ENCODE peak calls at places on chromosome 9, in five cellular contexts. One of them, this sample, is unnamed.

GRCh38 chr9:135267410-135267809 is 179.9 kb downstream of the OLFM1 start:
- DNase-seq in GM13976: no peak
- DNase-seq in RWPE1: no peak
- DNase-seq in progenitor cell of endocrine pancreas: no peak
- DNase-seq in HFFc6: no peak
- DNase-seq in this sample: no peak

GRCh38 chr9:134191455-134192209 is 27.3 kb upstream of the RNU6ATAC start:
- DNase-seq in progenitor cell of endocrine pancreas: no peak
- DNase-seq in RWPE1: no peak
- DNase-seq in HFFc6: no peak
- DNase-seq in GM13976: no peak
- DNase-seq in this sample: no peak

GRCh38 chr9:120431268-120431667 is 148.7 kb downstream of the CDK5RAP2 start:
- DNase-seq in GM13976: no peak
- DNase-seq in progenitor cell of endocrine pancreas: no peak
- DNase-seq in HFFc6: no peak
- DNase-seq in RWPE1: no peak
- DNase-seq in this sample: no peak

GRCh38 chr9:108057421-108058136 is 568.0 kb upstream of the KLF4 start:
- DNase-seq in GM13976: no peak
- DNase-seq in progenitor cell of endocrine pancreas: no peak
- DNase-seq in HFFc6: peak
- DNase-seq in RWPE1: peak
- DNase-seq in this sample: no peak

GRCh38 chr9:8666060-8666459 is 866.5 kb upstream of the DMAC1 start:
- DNase-seq in GM13976: no peak
- DNase-seq in progenitor cell of endocrine pancreas: no peak
- DNase-seq in HFFc6: no peak
- DNase-seq in RWPE1: no peak
- DNase-seq in this sample: no peak

GRCh38 chr9:2465921-2466460 is 155.6 kb upstream of the VLDLR start:
- DNase-seq in RWPE1: peak
- DNase-seq in HFFc6: no peak
- DNase-seq in GM13976: peak
- DNase-seq in progenitor cell of endocrine pancreas: no peak
- DNase-seq in this sample: no peak

GRCh38 chr9:120436937-120437592 is 142.9 kb downstream of the CDK5RAP2 start:
- DNase-seq in RWPE1: no peak
- DNase-seq in HFFc6: no peak
- DNase-seq in progenitor cell of endocrine pancreas: no peak
- DNase-seq in GM13976: no peak
- DNase-seq in this sample: no peak

GRCh38 chr9:34686732-34687131 is 4.3 kb downstream of the CCL19 start:
- DNase-seq in RWPE1: no peak
- DNase-seq in GM13976: no peak
- DNase-seq in progenitor cell of endocrine pancreas: no peak
- DNase-seq in HFFc6: no peak
- DNase-seq in this sample: no peak

GRCh38 chr9:106621299-106621920 is 241.6 kb upstream of the ZNF462 start:
- DNase-seq in RWPE1: no peak
- DNase-seq in GM13976: no peak
- DNase-seq in HFFc6: no peak
- DNase-seq in progenitor cell of endocrine pancreas: no peak
- DNase-seq in this sample: no peak

GRCh38 chr9:98034593-98035546 is 21.7 kb upstream of the NANS start:
- DNase-seq in GM13976: peak
- DNase-seq in progenitor cell of endocrine pancreas: peak
- DNase-seq in RWPE1: peak
- DNase-seq in HFFc6: peak
- DNase-seq in this sample: peak

GRCh38 chr9:134234687-134235359 is 70.5 kb upstream of the RNU6ATAC start:
- DNase-seq in RWPE1: no peak
- DNase-seq in progenitor cell of endocrine pancreas: no peak
- DNase-seq in HFFc6: no peak
- DNase-seq in GM13976: no peak
- DNase-seq in this sample: no peak

GRCh38 chr9:73079326-73079725 is 72.3 kb upstream of the ANXA1 start:
- DNase-seq in GM13976: no peak
- DNase-seq in progenitor cell of endocrine pancreas: no peak
- DNase-seq in RWPE1: peak
- DNase-seq in HFFc6: no peak
- DNase-seq in this sample: no peak

GRCh38 chr9:27524236-27524635 is at the start of gene IFNK:
- DNase-seq in RWPE1: no peak
- DNase-seq in GM13976: no peak
- DNase-seq in progenitor cell of endocrine pancreas: no peak
- DNase-seq in HFFc6: no peak
- DNase-seq in this sample: no peak

GRCh38 chr9:114097613-114098020 is 1.5 kb downstream of the KIF12 start:
- DNase-seq in progenitor cell of endocrine pancreas: no peak
- DNase-seq in HFFc6: no peak
- DNase-seq in GM13976: no peak
- DNase-seq in RWPE1: no peak
- DNase-seq in this sample: no peak

GRCh38 chr9:125649315-125649714 is 57.7 kb downstream of the MAPKAP1 start:
- DNase-seq in HFFc6: peak
- DNase-seq in GM13976: no peak
- DNase-seq in RWPE1: peak
- DNase-seq in progenitor cell of endocrine pancreas: no peak
- DNase-seq in this sample: no peak

GRCh38 chr9:130732131-130732530 is 38.6 kb downstream of the EXOSC2 start:
- DNase-seq in GM13976: no peak
- DNase-seq in HFFc6: no peak
- DNase-seq in RWPE1: peak
- DNase-seq in progenitor cell of endocrine pancreas: no peak
- DNase-seq in this sample: no peak

GRCh38 chr9:86202338-86202882 is 57.0 kb downstream of the C9orf153 start:
- DNase-seq in RWPE1: peak
- DNase-seq in GM13976: peak
- DNase-seq in HFFc6: peak
- DNase-seq in progenitor cell of endocrine pancreas: no peak
- DNase-seq in this sample: peak

GRCh38 chr9:121743441-121744001 is 92.1 kb downstream of the DAB2IP start:
- DNase-seq in RWPE1: peak
- DNase-seq in HFFc6: peak
- DNase-seq in progenitor cell of endocrine pancreas: peak
- DNase-seq in GM13976: no peak
- DNase-seq in this sample: no peak

GRCh38 chr9:76526026-76526425 is 67.0 kb downstream of the GCNT1 start:
- DNase-seq in progenitor cell of endocrine pancreas: no peak
- DNase-seq in RWPE1: no peak
- DNase-seq in HFFc6: no peak
- DNase-seq in GM13976: no peak
- DNase-seq in this sample: no peak

GRCh38 chr9:98992885-98993569 is 49.3 kb downstream of the COL15A1 start:
- DNase-seq in progenitor cell of endocrine pancreas: no peak
- DNase-seq in HFFc6: peak
- DNase-seq in RWPE1: no peak
- DNase-seq in GM13976: no peak
- DNase-seq in this sample: no peak

GRCh38 chr9:135220601-135221575 is 133.4 kb downstream of the OLFM1 start:
- DNase-seq in HFFc6: no peak
- DNase-seq in GM13976: no peak
- DNase-seq in RWPE1: no peak
- DNase-seq in progenitor cell of endocrine pancreas: no peak
- DNase-seq in this sample: no peak

GRCh38 chr9:33623658-33624586 is 99.9 kb downstream of the ANKRD18B start:
- DNase-seq in RWPE1: peak
- DNase-seq in progenitor cell of endocrine pancreas: peak
- DNase-seq in HFFc6: peak
- DNase-seq in GM13976: peak
- DNase-seq in this sample: peak

GRCh38 chr9:86741311-86742215 is 205.7 kb downstream of the GAS1 start:
- DNase-seq in progenitor cell of endocrine pancreas: no peak
- DNase-seq in HFFc6: no peak
- DNase-seq in GM13976: no peak
- DNase-seq in RWPE1: peak
- DNase-seq in this sample: no peak

GRCh38 chr9:137129089-137129455 is 9.9 kb upstream of the GRIN1 start:
- DNase-seq in progenitor cell of endocrine pancreas: no peak
- DNase-seq in HFFc6: no peak
- DNase-seq in RWPE1: no peak
- DNase-seq in GM13976: no peak
- DNase-seq in this sample: no peak

GRCh38 chr9:136657975-136658848 is 4.5 kb upstream of the EGFL7 start:
- DNase-seq in RWPE1: no peak
- DNase-seq in GM13976: no peak
- DNase-seq in HFFc6: no peak
- DNase-seq in progenitor cell of endocrine pancreas: no peak
- DNase-seq in this sample: no peak

GRCh38 chr9:134875376-134875775 is 5.2 kb upstream of the FCN2 start:
- DNase-seq in progenitor cell of endocrine pancreas: no peak
- DNase-seq in HFFc6: no peak
- DNase-seq in RWPE1: no peak
- DNase-seq in GM13976: no peak
- DNase-seq in this sample: no peak

GRCh38 chr9:136119259-136120118 is 814 bp upstream of the TMEM250 start:
- DNase-seq in progenitor cell of endocrine pancreas: peak
- DNase-seq in RWPE1: no peak
- DNase-seq in GM13976: no peak
- DNase-seq in HFFc6: peak
- DNase-seq in this sample: no peak

GRCh38 chr9:133505186-133505830 is 19.5 kb downstream of the MYMK start:
- DNase-seq in RWPE1: no peak
- DNase-seq in progenitor cell of endocrine pancreas: no peak
- DNase-seq in GM13976: no peak
- DNase-seq in HFFc6: peak
- DNase-seq in this sample: no peak

GRCh38 chr9:7756088-7756487 is 43.5 kb downstream of the DMAC1 start:
- DNase-seq in GM13976: peak
- DNase-seq in RWPE1: no peak
- DNase-seq in progenitor cell of endocrine pancreas: no peak
- DNase-seq in HFFc6: no peak
- DNase-seq in this sample: no peak

GRCh38 chr9:14678776-14679175 is 14.5 kb downstream of the ZDHHC21 start:
- DNase-seq in GM13976: no peak
- DNase-seq in progenitor cell of endocrine pancreas: no peak
- DNase-seq in HFFc6: no peak
- DNase-seq in RWPE1: no peak
- DNase-seq in this sample: no peak

GRCh38 chr9:115922441-115922840 is 231.2 kb upstream of the PAPPA start:
- DNase-seq in HFFc6: no peak
- DNase-seq in GM13976: no peak
- DNase-seq in progenitor cell of endocrine pancreas: no peak
- DNase-seq in RWPE1: no peak
- DNase-seq in this sample: no peak

GRCh38 chr9:137441289-137441934 is at the start of gene ENTPD8:
- DNase-seq in RWPE1: peak
- DNase-seq in HFFc6: no peak
- DNase-seq in GM13976: peak
- DNase-seq in progenitor cell of endocrine pancreas: peak
- DNase-seq in this sample: peak

GRCh38 chr9:36999728-37000333 is 34.2 kb downstream of the PAX5 start:
- DNase-seq in RWPE1: no peak
- DNase-seq in progenitor cell of endocrine pancreas: no peak
- DNase-seq in HFFc6: no peak
- DNase-seq in GM13976: no peak
- DNase-seq in this sample: no peak
- TF ChIP-seq CTCF in RWPE1: no peak
- TF ChIP-seq CTCF in progenitor cell of endocrine pancreas: no peak
- TF ChIP-seq CTCF in HFFc6: peak
- TF ChIP-seq CTCF in GM13976: peak
- TF ChIP-seq CTCF in this sample: no peak

GRCh38 chr9:127801955-127802575 is 617 bp upstream of the FPGS start:
- DNase-seq in progenitor cell of endocrine pancreas: no peak
- DNase-seq in GM13976: no peak
- DNase-seq in HFFc6: no peak
- DNase-seq in RWPE1: no peak
- DNase-seq in this sample: no peak
- TF ChIP-seq CTCF in progenitor cell of endocrine pancreas: peak
- TF ChIP-seq CTCF in GM13976: no peak
- TF ChIP-seq CTCF in HFFc6: peak
- TF ChIP-seq CTCF in RWPE1: no peak
- TF ChIP-seq CTCF in this sample: no peak

GRCh38 chr9:21060919-21061561 is 16.7 kb downstream of the IFNB1 start:
- DNase-seq in progenitor cell of endocrine pancreas: no peak
- DNase-seq in RWPE1: no peak
- DNase-seq in HFFc6: peak
- DNase-seq in GM13976: no peak
- DNase-seq in this sample: no peak
- TF ChIP-seq CTCF in progenitor cell of endocrine pancreas: no peak
- TF ChIP-seq CTCF in RWPE1: no peak
- TF ChIP-seq CTCF in HFFc6: peak
- TF ChIP-seq CTCF in GM13976: no peak
- TF ChIP-seq CTCF in this sample: no peak

GRCh38 chr9:129026442-129027223 is 1.5 kb downstream of the SH3GLB2 start:
- DNase-seq in progenitor cell of endocrine pancreas: peak
- DNase-seq in RWPE1: peak
- DNase-seq in GM13976: no peak
- DNase-seq in HFFc6: no peak
- DNase-seq in this sample: no peak

GRCh38 chr9:129027224-129027684 is 877 bp downstream of the SH3GLB2 start:
- DNase-seq in RWPE1: no peak
- DNase-seq in progenitor cell of endocrine pancreas: no peak
- DNase-seq in HFFc6: no peak
- DNase-seq in GM13976: no peak
- DNase-seq in this sample: no peak

GRCh38 chr9:129030191-129030590 is 2.1 kb upstream of the SH3GLB2 start:
- DNase-seq in RWPE1: no peak
- DNase-seq in progenitor cell of endocrine pancreas: no peak
- DNase-seq in GM13976: no peak
- DNase-seq in HFFc6: no peak
- DNase-seq in this sample: no peak

GRCh38 chr9:129027685-129028191 is 393 bp downstream of the SH3GLB2 start:
- DNase-seq in GM13976: peak
- DNase-seq in RWPE1: peak
- DNase-seq in HFFc6: no peak
- DNase-seq in progenitor cell of endocrine pancreas: no peak
- DNase-seq in this sample: no peak

DNA sequence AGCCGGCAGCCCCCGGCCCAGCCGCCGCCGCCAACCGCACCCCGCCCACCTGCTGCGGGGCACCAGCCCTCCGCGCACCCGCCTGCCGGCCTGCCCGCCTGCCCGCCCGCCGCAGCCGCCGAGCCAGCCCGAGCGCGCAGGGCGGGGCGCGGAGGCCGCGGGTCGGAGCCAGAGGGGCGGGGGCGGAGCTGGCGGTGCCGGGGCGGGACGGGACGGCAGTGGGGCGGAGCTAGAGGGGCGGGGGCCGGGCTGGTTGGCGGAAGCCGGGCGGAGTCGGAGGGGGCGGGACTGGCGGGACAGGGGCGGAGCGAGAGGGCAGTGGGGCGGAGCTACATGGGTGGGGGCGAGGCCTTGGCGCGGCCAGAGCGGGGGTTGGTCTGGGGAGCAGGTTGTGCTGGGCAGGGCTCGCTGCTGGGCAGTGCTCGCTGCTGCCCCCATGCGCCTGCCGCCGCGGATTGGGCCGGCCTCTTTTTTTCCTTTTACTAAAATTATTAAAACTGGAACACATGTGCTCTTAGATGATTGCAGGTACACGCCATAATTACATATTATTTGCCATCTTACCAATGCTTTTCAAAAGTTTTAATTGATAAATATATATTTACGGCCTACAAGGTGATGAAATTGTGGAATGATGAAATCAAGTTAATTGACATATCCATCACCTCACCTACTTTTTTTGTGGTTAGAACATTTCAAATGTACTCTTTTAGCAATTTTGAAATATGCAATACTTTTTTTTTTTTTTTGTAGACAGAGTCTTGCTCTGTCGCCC is at the start of gene SH3GLB2:
- DNase-seq in HFFc6: peak
- DNase-seq in RWPE1: peak
- DNase-seq in progenitor cell of endocrine pancreas: peak
- DNase-seq in GM13976: peak
- DNase-seq in this sample: peak
- TF ChIP-seq CTCF in HFFc6: peak
- TF ChIP-seq CTCF in RWPE1: peak
- TF ChIP-seq CTCF in progenitor cell of endocrine pancreas: peak
- TF ChIP-seq CTCF in GM13976: peak
- TF ChIP-seq CTCF in this sample: peak

This sample was measured in D721Med.